ENCODE peak calls at places on chromosomes 12 and 14, in seven cellular contexts. K is endodermal cell; S is lower lobe of right lung; R is cardiac muscle cell; I is heart left ventricle; A is CD4-positive, CD25-positive, alpha-beta regulatory T cell; G is fibroblast of lung. T is an unnamed sample.

GRCh38 chr12:27530157-27530922 is 6.3 kb downstream of the PPFIBP1 start:
- DNase-seq in A (no peak), I (no peak), R (no peak), K (no peak), G (no peak), S (no peak), T (no peak)

GRCh38 chr12:27922591-27923139 is 49.9 kb downstream of the PTHLH start:
- DNase-seq in G (peak; percentile 49), I (peak; percentile 11), S (no peak), K (no peak), A (no peak), R (peak; percentile 70), T (no peak)

GRCh38 chr14:72869407-72870329 is 24.2 kb downstream of the DPF3 start:
- DNase-seq in A (no peak), I (peak; percentile 25), G (no peak), S (no peak), K (no peak), R (no peak), T (no peak)

GRCh38 chr14:105179191-105179590 is 1.9 kb downstream of the NUDT14 start:
- DNase-seq in I (no peak), S (no peak), R (no peak), K (no peak), G (no peak), A (no peak), T (no peak)

GRCh38 chr12:104121001-104121400 is 17.0 kb downstream of the NFYB start:
- DNase-seq in R (peak; percentile 57), A (no peak), I (no peak), G (peak; percentile 21), S (no peak), K (no peak), T (no peak)

GRCh38 chr12:59023861-59024424 is 103.6 kb upstream of the LRIG3 start:
- DNase-seq in K (no peak), G (no peak), R (peak; percentile 12), I (no peak), A (no peak), S (no peak), T (no peak)

GRCh38 chr14:104266643-104267575 is 128.5 kb downstream of the KIF26A start:
- DNase-seq in K (no peak), S (peak; percentile 24), A (no peak), R (no peak), I (no peak), G (no peak), T (peak; percentile 23)

GRCh38 chr14:99183311-99183710 is 88.7 kb downstream of the BCL11B start:
- DNase-seq in K (no peak), A (no peak), G (no peak), S (no peak), I (no peak), R (no peak), T (no peak)

GRCh38 chr14:52598568-52598967 is 45.9 kb downstream of the GPR137C start:
- DNase-seq in S (no peak), K (no peak), G (no peak), A (no peak), I (no peak), R (no peak), T (no peak)

GRCh38 chr12:67827820-67828383 is 161.3 kb upstream of the IFNG-AS1 start:
- DNase-seq in K (no peak), I (peak; percentile 29), S (no peak), G (peak; percentile 86), A (peak; percentile 27), R (peak; percentile 89), T (peak; percentile 69)

GRCh38 chr14:37595809-37596595 is 573 bp downstream of the TTC6 start:
- DNase-seq in R (no peak), K (peak; percentile 83), S (peak; percentile 86), G (no peak), A (peak; percentile 46), I (no peak), T (no peak)

GRCh38 chr14:34554540-34555250 is 15.2 kb upstream of the EAPP start:
- DNase-seq in R (no peak), G (peak; percentile 6), K (no peak), S (no peak), A (no peak), I (no peak), T (no peak)
- H3K27ac ChIP-seq in R (peak overlapping the region; percentile 66), G (no peak overlapping the region), K (peak overlapping the region; percentile 49), S (peak overlapping the region; percentile 26), A (no peak overlapping the region), I (no peak overlapping the region), T (peak overlapping the region; percentile 51)

GRCh38 chr14:74635831-74636230 is 23.8 kb upstream of the LTBP2 start:
- DNase-seq in G (no peak), I (no peak), A (no peak), S (no peak), K (no peak), R (no peak), T (no peak)

GRCh38 chr14:74637184-74637562 is 25.1 kb upstream of the LTBP2 start:
- DNase-seq in I (no peak), K (peak; percentile 77), G (no peak), R (no peak), S (no peak), A (no peak), T (no peak)

GRCh38 chr14:74638970-74639369 is 26.9 kb upstream of the LTBP2 start:
- DNase-seq in K (no peak), S (no peak), I (no peak), R (peak; percentile 57), G (peak; percentile 46), A (no peak), T (no peak)

GRCh38 chr14:74636424-74637183 is 24.6 kb upstream of the LTBP2 start:
- DNase-seq in S (no peak), R (no peak), G (no peak), I (no peak), K (peak; percentile 81), A (no peak), T (no peak)

GRCh38 chr14:74638066-74638465 is 26.0 kb upstream of the LTBP2 start:
- DNase-seq in K (peak; percentile 67), I (no peak), G (no peak), S (no peak), R (no peak), A (no peak), T (no peak)
- H3K27ac ChIP-seq in K (no peak overlapping the region), I (peak overlapping the region; percentile 39), G (no peak overlapping the region), S (no peak overlapping the region), R (peak overlapping the region; percentile 75), A (no peak overlapping the region), T (peak overlapping the region; percentile 53)

GRCh38 chr14:75298187-75298985 is 19.8 kb downstream of the FOS start:
- DNase-seq in K (no peak), R (peak; percentile 92), I (no peak), S (peak; percentile 89), A (no peak), G (peak; percentile 40), T (peak; percentile 86)
- H3K27ac ChIP-seq in K (no peak overlapping the region), R (no peak overlapping the region), I (peak overlapping the region; percentile 41), S (peak overlapping the region; percentile 97), A (no peak overlapping the region), G (no peak overlapping the region), T (peak overlapping the region; percentile 63)

DNA sequence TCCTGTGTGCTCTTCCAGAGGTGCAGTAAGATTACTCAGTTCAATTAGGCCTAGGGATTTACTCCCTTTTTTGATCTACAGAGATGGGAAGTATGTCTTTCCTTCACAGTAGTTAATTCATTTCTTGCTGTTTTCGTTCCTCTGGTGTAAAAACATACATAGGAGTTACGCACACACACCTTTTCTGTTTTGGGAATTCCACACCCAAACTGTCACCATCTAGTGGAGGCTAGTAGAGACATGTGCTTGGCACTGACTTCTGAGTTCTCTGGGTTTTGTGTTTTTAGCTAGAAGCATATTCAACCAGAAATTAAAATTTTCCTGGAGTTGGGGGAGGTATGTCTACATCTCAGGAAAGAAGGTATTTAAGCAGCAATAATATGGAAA is 1.4 kb downstream of the SUSD6 start:
- DNase-seq in A (no peak), R (no peak), S (no peak), K (no peak), G (no peak), I (no peak), T (no peak)
- H3K27ac ChIP-seq in A (peak overlapping the region; percentile 90), R (peak overlapping the region; percentile 93), S (peak overlapping the region; percentile 93), K (no peak overlapping the region), G (peak overlapping the region; percentile 87), I (peak overlapping the region; percentile 98), T (peak overlapping the region; percentile 97)

GRCh38 chr12:121918679-121919038 is 267 bp downstream of the CFAP251 start:
- DNase-seq in I (no peak), S (no peak), K (no peak), R (no peak), G (no peak), A (no peak), T (no peak)
- H3K27ac ChIP-seq in I (no peak overlapping the region), S (peak overlapping the region; percentile 70), K (no peak overlapping the region), R (no peak overlapping the region), G (peak overlapping the region; percentile 67), A (peak overlapping the region; percentile 71), T (peak overlapping the region; percentile 60)

T was measured in right atrium auricular region.